ENCODE peak calls at places on chromosomes 4 and X, in six cellular contexts. One of them, this sample, is unnamed.

GRCh38 chrX:134929813-134930212 is 61.0 kb upstream of the SMIM10 start:
- DNase-seq in hypothalamus: no peak
- DNase-seq in GM12865: no peak
- DNase-seq in choroid plexus epithelial cell: no peak
- DNase-seq in activated CD8-positive, alpha-beta memory T cell treated with anti-CD3 and anti-CD28 coated beads for 24 hours: no peak
- DNase-seq in lung: no peak
- DNase-seq in this sample: no peak

GRCh38 chrX:38891641-38892413 is 90.6 kb downstream of the MID1IP1 start:
- DNase-seq in hypothalamus: no peak
- DNase-seq in choroid plexus epithelial cell: no peak
- DNase-seq in GM12865: peak
- DNase-seq in activated CD8-positive, alpha-beta memory T cell treated with anti-CD3 and anti-CD28 coated beads for 24 hours: no peak
- DNase-seq in lung: no peak
- DNase-seq in this sample: no peak

GRCh38 chr4:141301216-141301615 is 80.5 kb downstream of the ZNF330 start:
- DNase-seq in GM12865: no peak
- DNase-seq in hypothalamus: no peak
- DNase-seq in lung: no peak
- DNase-seq in choroid plexus epithelial cell: no peak
- DNase-seq in activated CD8-positive, alpha-beta memory T cell treated with anti-CD3 and anti-CD28 coated beads for 24 hours: no peak
- DNase-seq in this sample: no peak

GRCh38 chr4:109574443-109574850 is 14.4 kb downstream of the MCUB start:
- DNase-seq in GM12865: no peak
- DNase-seq in activated CD8-positive, alpha-beta memory T cell treated with anti-CD3 and anti-CD28 coated beads for 24 hours: no peak
- DNase-seq in choroid plexus epithelial cell: peak
- DNase-seq in lung: no peak
- DNase-seq in hypothalamus: no peak
- DNase-seq in this sample: no peak

GRCh38 chr4:13092702-13093101 is 391.4 kb downstream of the RAB28 start:
- DNase-seq in choroid plexus epithelial cell: no peak
- DNase-seq in hypothalamus: no peak
- DNase-seq in GM12865: no peak
- DNase-seq in activated CD8-positive, alpha-beta memory T cell treated with anti-CD3 and anti-CD28 coated beads for 24 hours: no peak
- DNase-seq in lung: no peak
- DNase-seq in this sample: no peak

GRCh38 chr4:141807073-141807472 is 170.7 kb downstream of the IL15 start:
- DNase-seq in hypothalamus: no peak
- DNase-seq in GM12865: no peak
- DNase-seq in lung: no peak
- DNase-seq in activated CD8-positive, alpha-beta memory T cell treated with anti-CD3 and anti-CD28 coated beads for 24 hours: no peak
- DNase-seq in choroid plexus epithelial cell: peak
- DNase-seq in this sample: no peak

GRCh38 chrX:15653961-15654360 is 10.6 kb downstream of the CLTRN start:
- DNase-seq in GM12865: no peak
- DNase-seq in lung: no peak
- DNase-seq in choroid plexus epithelial cell: no peak
- DNase-seq in activated CD8-positive, alpha-beta memory T cell treated with anti-CD3 and anti-CD28 coated beads for 24 hours: no peak
- DNase-seq in hypothalamus: no peak
- DNase-seq in this sample: no peak

GRCh38 chr4:36165256-36166005 is 78.9 kb downstream of the ARAP2 start:
- DNase-seq in GM12865: no peak
- DNase-seq in choroid plexus epithelial cell: peak
- DNase-seq in hypothalamus: no peak
- DNase-seq in lung: no peak
- DNase-seq in activated CD8-positive, alpha-beta memory T cell treated with anti-CD3 and anti-CD28 coated beads for 24 hours: no peak
- DNase-seq in this sample: no peak

GRCh38 chr4:6032249-6033244 is 14.3 kb upstream of the C4orf50 start:
- DNase-seq in lung: no peak
- DNase-seq in hypothalamus: peak
- DNase-seq in choroid plexus epithelial cell: no peak
- DNase-seq in GM12865: no peak
- DNase-seq in activated CD8-positive, alpha-beta memory T cell treated with anti-CD3 and anti-CD28 coated beads for 24 hours: no peak
- DNase-seq in this sample: no peak